ENCODE peak calls at places on chromosomes 4 and X, in nine cellular contexts. K, I, G, W, U, D, O, Z and T are unnamed samples.

GRCh38 chr4:166324321-166324720 is 451.3 kb downstream of the TLL1 start:
- DNase-seq in G (no peak), I (no peak), O (no peak), K (no peak), D (no peak), Z (no peak), U (no peak), W (peak), T (peak)

GRCh38 chrX:118847676-118848075 is 24.1 kb downstream of the ZCCHC12 start:
- DNase-seq in Z (peak), W (peak), I (peak), G (no peak), O (peak), D (no peak), U (no peak), K (no peak), T (peak)

GRCh38 chr4:59060002-59060846 is 1950.0 kb upstream of the IGFBP7 start:
- DNase-seq in K (no peak), I (no peak), W (no peak), O (no peak), U (no peak), Z (no peak), G (no peak), D (no peak), T (no peak)

GRCh38 chr4:6695660-6696581 is 2.2 kb downstream of the S100P start:
- DNase-seq in G (no peak), Z (peak), U (no peak), O (no peak), I (no peak), W (no peak), K (peak), D (no peak), T (peak)

GRCh38 chrX:24963823-24964222 is 51.9 kb downstream of the ARX start:
- DNase-seq in K (no peak), D (no peak), Z (no peak), W (peak), I (no peak), O (no peak), G (no peak), U (no peak), T (no peak)

GRCh38 chr4:81632581-81633247 is 161.0 kb upstream of the RASGEF1B start:
- DNase-seq in K (no peak), O (no peak), U (no peak), I (no peak), W (no peak), G (no peak), D (no peak), Z (no peak), T (no peak)

GRCh38 chr4:124144302-124144701 is 568.2 kb downstream of the ANKRD50 start:
- DNase-seq in W (peak), K (no peak), I (peak), G (no peak), O (peak), D (no peak), Z (no peak), U (no peak), T (no peak)

GRCh38 chrX:46838974-46839480 is 2.2 kb downstream of the RP2 start:
- DNase-seq in D (no peak), I (no peak), K (no peak), G (no peak), Z (peak), U (no peak), O (no peak), W (no peak), T (peak)

GRCh38 chr4:146121757-146122156 is 53.8 kb upstream of the LSM6 start:
- DNase-seq in O (no peak), Z (no peak), W (no peak), K (no peak), G (no peak), U (no peak), I (no peak), D (no peak), T (no peak)

GRCh38 chrX:52271212-52271611 is 86.5 kb downstream of the MAGED4 start:
- DNase-seq in G (peak), W (peak), Z (no peak), I (no peak), O (no peak), K (no peak), U (no peak), D (no peak), T (peak)

GRCh38 chr4:139900964-139901376 is 235.4 kb downstream of the MGST2 start:
- DNase-seq in O (no peak), K (no peak), I (no peak), D (no peak), Z (peak), W (no peak), G (no peak), U (no peak), T (no peak)

GRCh38 chr4:169369634-169370033 is 98.9 kb upstream of the SH3RF1 start:
- DNase-seq in W (no peak), K (no peak), Z (no peak), O (no peak), U (no peak), G (no peak), I (no peak), D (no peak), T (no peak)

GRCh38 chr4:114282937-114283336 is 303.5 kb upstream of the ARSJ start:
- DNase-seq in O (no peak), G (no peak), K (no peak), W (no peak), I (no peak), D (no peak), Z (no peak), U (no peak), T (no peak)